ENCODE peak calls at places on chromosome 13, in ten cellular contexts. One of them, this sample, is unnamed.

GRCh38 chr13:108214511-108215383 is 589 bp downstream of the LIG4 start:
- DNase-seq in Peyer's patch: peak; percentile 36
- DNase-seq in effector CD4-positive, alpha-beta T cell: no peak
- DNase-seq in anterior cingulate cortex: no peak
- DNase-seq in RKO: no peak
- DNase-seq in activated CD4-positive, alpha-beta memory T cell treated with anti-CD3 and anti-CD28 coated beads, Interleukin-2, amount 10 ng/mL, durations not matched to agents 7 days and 5 days: no peak
- DNase-seq in transverse colon: no peak
- DNase-seq in T-helper 9 cell: no peak
- DNase-seq in activated naive CD4-positive, alpha-beta T cell treated with anti-CD3 and anti-CD28 coated beads, Interleukin-2, amount 50 U/mL, for 16 hours: no peak
- DNase-seq in activated CD4-positive, alpha-beta T cell treated with anti-CD3 and anti-CD28 coated beads, Interleukin-2, amount 10 ng/mL, durations not matched to agents 24 days and 14 days: no peak
- DNase-seq in this sample: no peak

GRCh38 chr13:46551410-46552301 is 1.3 kb upstream of the LRCH1 start:
- DNase-seq in Peyer's patch: peak; percentile 84
- DNase-seq in effector CD4-positive, alpha-beta T cell: peak; percentile 56
- DNase-seq in anterior cingulate cortex: no peak
- DNase-seq in RKO: peak; percentile 88
- DNase-seq in activated CD4-positive, alpha-beta memory T cell treated with anti-CD3 and anti-CD28 coated beads, Interleukin-2, amount 10 ng/mL, durations not matched to agents 7 days and 5 days: peak; percentile 64
- DNase-seq in transverse colon: peak; percentile 88
- DNase-seq in T-helper 9 cell: peak; percentile 64
- DNase-seq in activated naive CD4-positive, alpha-beta T cell treated with anti-CD3 and anti-CD28 coated beads, Interleukin-2, amount 50 U/mL, for 16 hours: peak; percentile 68
- DNase-seq in activated CD4-positive, alpha-beta T cell treated with anti-CD3 and anti-CD28 coated beads, Interleukin-2, amount 10 ng/mL, durations not matched to agents 24 days and 14 days: peak; percentile 88
- DNase-seq in this sample: peak; percentile 43

GRCh38 chr13:54980651-54981050 is 1952.0 kb downstream of the OLFM4 start:
- DNase-seq in Peyer's patch: no peak
- DNase-seq in effector CD4-positive, alpha-beta T cell: no peak
- DNase-seq in anterior cingulate cortex: no peak
- DNase-seq in RKO: no peak
- DNase-seq in activated CD4-positive, alpha-beta memory T cell treated with anti-CD3 and anti-CD28 coated beads, Interleukin-2, amount 10 ng/mL, durations not matched to agents 7 days and 5 days: no peak
- DNase-seq in transverse colon: no peak
- DNase-seq in T-helper 9 cell: no peak
- DNase-seq in activated naive CD4-positive, alpha-beta T cell treated with anti-CD3 and anti-CD28 coated beads, Interleukin-2, amount 50 U/mL, for 16 hours: no peak
- DNase-seq in activated CD4-positive, alpha-beta T cell treated with anti-CD3 and anti-CD28 coated beads, Interleukin-2, amount 10 ng/mL, durations not matched to agents 24 days and 14 days: no peak
- DNase-seq in this sample: no peak

GRCh38 chr13:44155422-44156293 is 218.0 kb upstream of the SERP2 start:
- DNase-seq in Peyer's patch: no peak
- DNase-seq in effector CD4-positive, alpha-beta T cell: no peak
- DNase-seq in anterior cingulate cortex: no peak
- DNase-seq in RKO: no peak
- DNase-seq in activated CD4-positive, alpha-beta memory T cell treated with anti-CD3 and anti-CD28 coated beads, Interleukin-2, amount 10 ng/mL, durations not matched to agents 7 days and 5 days: no peak
- DNase-seq in transverse colon: peak; percentile 73
- DNase-seq in T-helper 9 cell: no peak
- DNase-seq in activated naive CD4-positive, alpha-beta T cell treated with anti-CD3 and anti-CD28 coated beads, Interleukin-2, amount 50 U/mL, for 16 hours: no peak
- DNase-seq in activated CD4-positive, alpha-beta T cell treated with anti-CD3 and anti-CD28 coated beads, Interleukin-2, amount 10 ng/mL, durations not matched to agents 24 days and 14 days: no peak
- DNase-seq in this sample: no peak

GRCh38 chr13:99323488-99323887 is 16.3 kb upstream of the GPR183 start:
- DNase-seq in Peyer's patch: no peak
- DNase-seq in effector CD4-positive, alpha-beta T cell: no peak
- DNase-seq in anterior cingulate cortex: no peak
- DNase-seq in RKO: no peak
- DNase-seq in activated CD4-positive, alpha-beta memory T cell treated with anti-CD3 and anti-CD28 coated beads, Interleukin-2, amount 10 ng/mL, durations not matched to agents 7 days and 5 days: no peak
- DNase-seq in transverse colon: no peak
- DNase-seq in T-helper 9 cell: no peak
- DNase-seq in activated naive CD4-positive, alpha-beta T cell treated with anti-CD3 and anti-CD28 coated beads, Interleukin-2, amount 50 U/mL, for 16 hours: no peak
- DNase-seq in activated CD4-positive, alpha-beta T cell treated with anti-CD3 and anti-CD28 coated beads, Interleukin-2, amount 10 ng/mL, durations not matched to agents 24 days and 14 days: no peak
- DNase-seq in this sample: no peak

GRCh38 chr13:102405499-102406079 is 3.7 kb upstream of the FGF14 start:
- DNase-seq in Peyer's patch: no peak
- DNase-seq in effector CD4-positive, alpha-beta T cell: no peak
- DNase-seq in anterior cingulate cortex: no peak
- DNase-seq in RKO: peak; percentile 37
- DNase-seq in activated CD4-positive, alpha-beta memory T cell treated with anti-CD3 and anti-CD28 coated beads, Interleukin-2, amount 10 ng/mL, durations not matched to agents 7 days and 5 days: no peak
- DNase-seq in transverse colon: no peak
- DNase-seq in T-helper 9 cell: no peak
- DNase-seq in activated naive CD4-positive, alpha-beta T cell treated with anti-CD3 and anti-CD28 coated beads, Interleukin-2, amount 50 U/mL, for 16 hours: no peak
- DNase-seq in activated CD4-positive, alpha-beta T cell treated with anti-CD3 and anti-CD28 coated beads, Interleukin-2, amount 10 ng/mL, durations not matched to agents 24 days and 14 days: no peak
- DNase-seq in this sample: no peak

GRCh38 chr13:41352935-41353801 is 42.1 kb downstream of the NAA16 start:
- DNase-seq in Peyer's patch: no peak
- DNase-seq in effector CD4-positive, alpha-beta T cell: peak; percentile 33
- DNase-seq in anterior cingulate cortex: no peak
- DNase-seq in RKO: peak; percentile 79
- DNase-seq in activated CD4-positive, alpha-beta memory T cell treated with anti-CD3 and anti-CD28 coated beads, Interleukin-2, amount 10 ng/mL, durations not matched to agents 7 days and 5 days: peak; percentile 67
- DNase-seq in transverse colon: no peak
- DNase-seq in T-helper 9 cell: peak; percentile 38
- DNase-seq in activated naive CD4-positive, alpha-beta T cell treated with anti-CD3 and anti-CD28 coated beads, Interleukin-2, amount 50 U/mL, for 16 hours: no peak
- DNase-seq in activated CD4-positive, alpha-beta T cell treated with anti-CD3 and anti-CD28 coated beads, Interleukin-2, amount 10 ng/mL, durations not matched to agents 24 days and 14 days: peak; percentile 89
- DNase-seq in this sample: peak; percentile 30

GRCh38 chr13:50529154-50529882 is 314.2 kb downstream of the DLEU7 start:
- DNase-seq in Peyer's patch: peak; percentile 29
- DNase-seq in effector CD4-positive, alpha-beta T cell: no peak
- DNase-seq in anterior cingulate cortex: no peak
- DNase-seq in RKO: no peak
- DNase-seq in activated CD4-positive, alpha-beta memory T cell treated with anti-CD3 and anti-CD28 coated beads, Interleukin-2, amount 10 ng/mL, durations not matched to agents 7 days and 5 days: no peak
- DNase-seq in transverse colon: peak; percentile 84
- DNase-seq in T-helper 9 cell: no peak
- DNase-seq in activated naive CD4-positive, alpha-beta T cell treated with anti-CD3 and anti-CD28 coated beads, Interleukin-2, amount 50 U/mL, for 16 hours: no peak
- DNase-seq in activated CD4-positive, alpha-beta T cell treated with anti-CD3 and anti-CD28 coated beads, Interleukin-2, amount 10 ng/mL, durations not matched to agents 24 days and 14 days: peak; percentile 70
- DNase-seq in this sample: no peak

GRCh38 chr13:59111711-59112110 is 1052.0 kb downstream of the DIAPH3 start:
- DNase-seq in Peyer's patch: no peak
- DNase-seq in effector CD4-positive, alpha-beta T cell: no peak
- DNase-seq in anterior cingulate cortex: no peak
- DNase-seq in RKO: no peak
- DNase-seq in activated CD4-positive, alpha-beta memory T cell treated with anti-CD3 and anti-CD28 coated beads, Interleukin-2, amount 10 ng/mL, durations not matched to agents 7 days and 5 days: no peak
- DNase-seq in transverse colon: no peak
- DNase-seq in T-helper 9 cell: no peak
- DNase-seq in activated naive CD4-positive, alpha-beta T cell treated with anti-CD3 and anti-CD28 coated beads, Interleukin-2, amount 50 U/mL, for 16 hours: no peak
- DNase-seq in activated CD4-positive, alpha-beta T cell treated with anti-CD3 and anti-CD28 coated beads, Interleukin-2, amount 10 ng/mL, durations not matched to agents 24 days and 14 days: no peak
- DNase-seq in this sample: no peak

GRCh38 chr13:24727731-24728601 is 36.0 kb upstream of the RNF17 start:
- DNase-seq in Peyer's patch: peak; percentile 60
- DNase-seq in effector CD4-positive, alpha-beta T cell: peak; percentile 55
- DNase-seq in anterior cingulate cortex: no peak
- DNase-seq in RKO: peak; percentile 87
- DNase-seq in activated CD4-positive, alpha-beta memory T cell treated with anti-CD3 and anti-CD28 coated beads, Interleukin-2, amount 10 ng/mL, durations not matched to agents 7 days and 5 days: peak; percentile 74
- DNase-seq in transverse colon: peak; percentile 71
- DNase-seq in T-helper 9 cell: peak; percentile 54
- DNase-seq in activated naive CD4-positive, alpha-beta T cell treated with anti-CD3 and anti-CD28 coated beads, Interleukin-2, amount 50 U/mL, for 16 hours: peak; percentile 69
- DNase-seq in activated CD4-positive, alpha-beta T cell treated with anti-CD3 and anti-CD28 coated beads, Interleukin-2, amount 10 ng/mL, durations not matched to agents 24 days and 14 days: peak; percentile 90
- DNase-seq in this sample: peak; percentile 47

GRCh38 chr13:80237646-80238045 is 103.3 kb downstream of the SPRY2 start:
- DNase-seq in Peyer's patch: no peak
- DNase-seq in effector CD4-positive, alpha-beta T cell: no peak
- DNase-seq in anterior cingulate cortex: no peak
- DNase-seq in RKO: no peak
- DNase-seq in activated CD4-positive, alpha-beta memory T cell treated with anti-CD3 and anti-CD28 coated beads, Interleukin-2, amount 10 ng/mL, durations not matched to agents 7 days and 5 days: no peak
- DNase-seq in transverse colon: no peak
- DNase-seq in T-helper 9 cell: no peak
- DNase-seq in activated naive CD4-positive, alpha-beta T cell treated with anti-CD3 and anti-CD28 coated beads, Interleukin-2, amount 50 U/mL, for 16 hours: no peak
- DNase-seq in activated CD4-positive, alpha-beta T cell treated with anti-CD3 and anti-CD28 coated beads, Interleukin-2, amount 10 ng/mL, durations not matched to agents 24 days and 14 days: no peak
- DNase-seq in this sample: no peak

GRCh38 chr13:66581691-66582090 is 648.4 kb downstream of the PCDH9 start:
- DNase-seq in Peyer's patch: no peak
- DNase-seq in effector CD4-positive, alpha-beta T cell: no peak
- DNase-seq in anterior cingulate cortex: no peak
- DNase-seq in RKO: no peak
- DNase-seq in activated CD4-positive, alpha-beta memory T cell treated with anti-CD3 and anti-CD28 coated beads, Interleukin-2, amount 10 ng/mL, durations not matched to agents 7 days and 5 days: no peak
- DNase-seq in transverse colon: no peak
- DNase-seq in T-helper 9 cell: no peak
- DNase-seq in activated naive CD4-positive, alpha-beta T cell treated with anti-CD3 and anti-CD28 coated beads, Interleukin-2, amount 50 U/mL, for 16 hours: no peak
- DNase-seq in activated CD4-positive, alpha-beta T cell treated with anti-CD3 and anti-CD28 coated beads, Interleukin-2, amount 10 ng/mL, durations not matched to agents 24 days and 14 days: no peak
- DNase-seq in this sample: no peak

GRCh38 chr13:113969311-113969972 is 4.4 kb downstream of the C13orf46 start:
- DNase-seq in Peyer's patch: no peak
- DNase-seq in effector CD4-positive, alpha-beta T cell: no peak
- DNase-seq in anterior cingulate cortex: no peak
- DNase-seq in RKO: no peak
- DNase-seq in activated CD4-positive, alpha-beta memory T cell treated with anti-CD3 and anti-CD28 coated beads, Interleukin-2, amount 10 ng/mL, durations not matched to agents 7 days and 5 days: no peak
- DNase-seq in transverse colon: no peak
- DNase-seq in T-helper 9 cell: no peak
- DNase-seq in activated naive CD4-positive, alpha-beta T cell treated with anti-CD3 and anti-CD28 coated beads, Interleukin-2, amount 50 U/mL, for 16 hours: no peak
- DNase-seq in activated CD4-positive, alpha-beta T cell treated with anti-CD3 and anti-CD28 coated beads, Interleukin-2, amount 10 ng/mL, durations not matched to agents 24 days and 14 days: no peak
- DNase-seq in this sample: no peak

GRCh38 chr13:61111529-61111928 is 304.1 kb downstream of the PCDH20 start:
- DNase-seq in Peyer's patch: no peak
- DNase-seq in effector CD4-positive, alpha-beta T cell: no peak
- DNase-seq in anterior cingulate cortex: no peak
- DNase-seq in RKO: no peak
- DNase-seq in activated CD4-positive, alpha-beta memory T cell treated with anti-CD3 and anti-CD28 coated beads, Interleukin-2, amount 10 ng/mL, durations not matched to agents 7 days and 5 days: no peak
- DNase-seq in transverse colon: no peak
- DNase-seq in T-helper 9 cell: no peak
- DNase-seq in activated naive CD4-positive, alpha-beta T cell treated with anti-CD3 and anti-CD28 coated beads, Interleukin-2, amount 50 U/mL, for 16 hours: no peak
- DNase-seq in activated CD4-positive, alpha-beta T cell treated with anti-CD3 and anti-CD28 coated beads, Interleukin-2, amount 10 ng/mL, durations not matched to agents 24 days and 14 days: no peak
- DNase-seq in this sample: no peak

GRCh38 chr13:84651288-84651687 is 769.0 kb upstream of the SLITRK1 start:
- DNase-seq in Peyer's patch: no peak
- DNase-seq in effector CD4-positive, alpha-beta T cell: no peak
- DNase-seq in anterior cingulate cortex: no peak
- DNase-seq in RKO: peak; percentile 55
- DNase-seq in activated CD4-positive, alpha-beta memory T cell treated with anti-CD3 and anti-CD28 coated beads, Interleukin-2, amount 10 ng/mL, durations not matched to agents 7 days and 5 days: no peak
- DNase-seq in transverse colon: no peak
- DNase-seq in T-helper 9 cell: no peak
- DNase-seq in activated naive CD4-positive, alpha-beta T cell treated with anti-CD3 and anti-CD28 coated beads, Interleukin-2, amount 50 U/mL, for 16 hours: no peak
- DNase-seq in activated CD4-positive, alpha-beta T cell treated with anti-CD3 and anti-CD28 coated beads, Interleukin-2, amount 10 ng/mL, durations not matched to agents 24 days and 14 days: no peak
- DNase-seq in this sample: no peak

GRCh38 chr13:66974174-66974573 is 256.0 kb downstream of the PCDH9 start:
- DNase-seq in Peyer's patch: no peak
- DNase-seq in effector CD4-positive, alpha-beta T cell: no peak
- DNase-seq in anterior cingulate cortex: no peak
- DNase-seq in RKO: no peak
- DNase-seq in activated CD4-positive, alpha-beta memory T cell treated with anti-CD3 and anti-CD28 coated beads, Interleukin-2, amount 10 ng/mL, durations not matched to agents 7 days and 5 days: no peak
- DNase-seq in transverse colon: no peak
- DNase-seq in T-helper 9 cell: no peak
- DNase-seq in activated naive CD4-positive, alpha-beta T cell treated with anti-CD3 and anti-CD28 coated beads, Interleukin-2, amount 50 U/mL, for 16 hours: no peak
- DNase-seq in activated CD4-positive, alpha-beta T cell treated with anti-CD3 and anti-CD28 coated beads, Interleukin-2, amount 10 ng/mL, durations not matched to agents 24 days and 14 days: no peak
- DNase-seq in this sample: no peak

GRCh38 chr13:49097374-49097773 is 121.7 kb downstream of the FNDC3A start:
- DNase-seq in Peyer's patch: no peak
- DNase-seq in effector CD4-positive, alpha-beta T cell: no peak
- DNase-seq in anterior cingulate cortex: no peak
- DNase-seq in RKO: no peak
- DNase-seq in activated CD4-positive, alpha-beta memory T cell treated with anti-CD3 and anti-CD28 coated beads, Interleukin-2, amount 10 ng/mL, durations not matched to agents 7 days and 5 days: no peak
- DNase-seq in transverse colon: no peak
- DNase-seq in T-helper 9 cell: no peak
- DNase-seq in activated naive CD4-positive, alpha-beta T cell treated with anti-CD3 and anti-CD28 coated beads, Interleukin-2, amount 50 U/mL, for 16 hours: no peak
- DNase-seq in activated CD4-positive, alpha-beta T cell treated with anti-CD3 and anti-CD28 coated beads, Interleukin-2, amount 10 ng/mL, durations not matched to agents 24 days and 14 days: no peak
- DNase-seq in this sample: no peak

GRCh38 chr13:50222569-50223332 is 207.5 kb downstream of the KCNRG start:
- DNase-seq in Peyer's patch: peak; percentile 31
- DNase-seq in effector CD4-positive, alpha-beta T cell: no peak
- DNase-seq in anterior cingulate cortex: no peak
- DNase-seq in RKO: no peak
- DNase-seq in activated CD4-positive, alpha-beta memory T cell treated with anti-CD3 and anti-CD28 coated beads, Interleukin-2, amount 10 ng/mL, durations not matched to agents 7 days and 5 days: peak; percentile 19
- DNase-seq in transverse colon: peak; percentile 60
- DNase-seq in T-helper 9 cell: no peak
- DNase-seq in activated naive CD4-positive, alpha-beta T cell treated with anti-CD3 and anti-CD28 coated beads, Interleukin-2, amount 50 U/mL, for 16 hours: no peak
- DNase-seq in activated CD4-positive, alpha-beta T cell treated with anti-CD3 and anti-CD28 coated beads, Interleukin-2, amount 10 ng/mL, durations not matched to agents 24 days and 14 days: peak; percentile 56
- DNase-seq in this sample: no peak

GRCh38 chr13:64471916-64472315 is 2758.2 kb downstream of the PCDH9 start:
- DNase-seq in Peyer's patch: no peak
- DNase-seq in effector CD4-positive, alpha-beta T cell: no peak
- DNase-seq in anterior cingulate cortex: no peak
- DNase-seq in RKO: peak; percentile 82
- DNase-seq in activated CD4-positive, alpha-beta memory T cell treated with anti-CD3 and anti-CD28 coated beads, Interleukin-2, amount 10 ng/mL, durations not matched to agents 7 days and 5 days: no peak
- DNase-seq in transverse colon: no peak
- DNase-seq in T-helper 9 cell: no peak
- DNase-seq in activated naive CD4-positive, alpha-beta T cell treated with anti-CD3 and anti-CD28 coated beads, Interleukin-2, amount 50 U/mL, for 16 hours: no peak
- DNase-seq in activated CD4-positive, alpha-beta T cell treated with anti-CD3 and anti-CD28 coated beads, Interleukin-2, amount 10 ng/mL, durations not matched to agents 24 days and 14 days: no peak
- DNase-seq in this sample: no peak

GRCh38 chr13:101514695-101515275 is 62.3 kb downstream of the ITGBL1 start:
- DNase-seq in Peyer's patch: peak; percentile 22
- DNase-seq in effector CD4-positive, alpha-beta T cell: no peak
- DNase-seq in anterior cingulate cortex: no peak
- DNase-seq in RKO: peak; percentile 69
- DNase-seq in activated CD4-positive, alpha-beta memory T cell treated with anti-CD3 and anti-CD28 coated beads, Interleukin-2, amount 10 ng/mL, durations not matched to agents 7 days and 5 days: no peak
- DNase-seq in transverse colon: no peak
- DNase-seq in T-helper 9 cell: no peak
- DNase-seq in activated naive CD4-positive, alpha-beta T cell treated with anti-CD3 and anti-CD28 coated beads, Interleukin-2, amount 50 U/mL, for 16 hours: no peak
- DNase-seq in activated CD4-positive, alpha-beta T cell treated with anti-CD3 and anti-CD28 coated beads, Interleukin-2, amount 10 ng/mL, durations not matched to agents 24 days and 14 days: peak; percentile 64
- DNase-seq in this sample: no peak

GRCh38 chr13:80224468-80224867 is 116.5 kb downstream of the SPRY2 start:
- DNase-seq in Peyer's patch: no peak
- DNase-seq in effector CD4-positive, alpha-beta T cell: no peak
- DNase-seq in anterior cingulate cortex: no peak
- DNase-seq in RKO: no peak
- DNase-seq in activated CD4-positive, alpha-beta memory T cell treated with anti-CD3 and anti-CD28 coated beads, Interleukin-2, amount 10 ng/mL, durations not matched to agents 7 days and 5 days: no peak
- DNase-seq in transverse colon: no peak
- DNase-seq in T-helper 9 cell: no peak
- DNase-seq in activated naive CD4-positive, alpha-beta T cell treated with anti-CD3 and anti-CD28 coated beads, Interleukin-2, amount 50 U/mL, for 16 hours: no peak
- DNase-seq in activated CD4-positive, alpha-beta T cell treated with anti-CD3 and anti-CD28 coated beads, Interleukin-2, amount 10 ng/mL, durations not matched to agents 24 days and 14 days: no peak
- DNase-seq in this sample: no peak

GRCh38 chr13:99978781-99979452 is 2.7 kb upstream of the ZIC2 start:
- DNase-seq in Peyer's patch: no peak
- DNase-seq in effector CD4-positive, alpha-beta T cell: no peak
- DNase-seq in anterior cingulate cortex: no peak
- DNase-seq in RKO: peak; percentile 30
- DNase-seq in activated CD4-positive, alpha-beta memory T cell treated with anti-CD3 and anti-CD28 coated beads, Interleukin-2, amount 10 ng/mL, durations not matched to agents 7 days and 5 days: no peak
- DNase-seq in transverse colon: no peak
- DNase-seq in T-helper 9 cell: no peak
- DNase-seq in activated naive CD4-positive, alpha-beta T cell treated with anti-CD3 and anti-CD28 coated beads, Interleukin-2, amount 50 U/mL, for 16 hours: no peak
- DNase-seq in activated CD4-positive, alpha-beta T cell treated with anti-CD3 and anti-CD28 coated beads, Interleukin-2, amount 10 ng/mL, durations not matched to agents 24 days and 14 days: peak; percentile 60
- DNase-seq in this sample: no peak

GRCh38 chr13:74026753-74027152 is 107.5 kb downstream of the KLF12 start:
- DNase-seq in Peyer's patch: peak; percentile 78
- DNase-seq in effector CD4-positive, alpha-beta T cell: peak; percentile 62
- DNase-seq in anterior cingulate cortex: no peak
- DNase-seq in RKO: no peak
- DNase-seq in activated CD4-positive, alpha-beta memory T cell treated with anti-CD3 and anti-CD28 coated beads, Interleukin-2, amount 10 ng/mL, durations not matched to agents 7 days and 5 days: peak; percentile 74
- DNase-seq in transverse colon: peak; percentile 44
- DNase-seq in T-helper 9 cell: peak; percentile 47
- DNase-seq in activated naive CD4-positive, alpha-beta T cell treated with anti-CD3 and anti-CD28 coated beads, Interleukin-2, amount 50 U/mL, for 16 hours: peak; percentile 62
- DNase-seq in activated CD4-positive, alpha-beta T cell treated with anti-CD3 and anti-CD28 coated beads, Interleukin-2, amount 10 ng/mL, durations not matched to agents 24 days and 14 days: peak; percentile 86
- DNase-seq in this sample: peak; percentile 35

GRCh38 chr13:100738176-100738855 is 63.7 kb upstream of the TMTC4 start:
- DNase-seq in Peyer's patch: no peak
- DNase-seq in effector CD4-positive, alpha-beta T cell: no peak
- DNase-seq in anterior cingulate cortex: no peak
- DNase-seq in RKO: no peak
- DNase-seq in activated CD4-positive, alpha-beta memory T cell treated with anti-CD3 and anti-CD28 coated beads, Interleukin-2, amount 10 ng/mL, durations not matched to agents 7 days and 5 days: no peak
- DNase-seq in transverse colon: no peak
- DNase-seq in T-helper 9 cell: no peak
- DNase-seq in activated naive CD4-positive, alpha-beta T cell treated with anti-CD3 and anti-CD28 coated beads, Interleukin-2, amount 50 U/mL, for 16 hours: no peak
- DNase-seq in activated CD4-positive, alpha-beta T cell treated with anti-CD3 and anti-CD28 coated beads, Interleukin-2, amount 10 ng/mL, durations not matched to agents 24 days and 14 days: no peak
- DNase-seq in this sample: no peak

GRCh38 chr13:30659980-30660379 is 42.3 kb downstream of the USPL1 start:
- DNase-seq in Peyer's patch: no peak
- DNase-seq in effector CD4-positive, alpha-beta T cell: no peak
- DNase-seq in anterior cingulate cortex: no peak
- DNase-seq in RKO: no peak
- DNase-seq in activated CD4-positive, alpha-beta memory T cell treated with anti-CD3 and anti-CD28 coated beads, Interleukin-2, amount 10 ng/mL, durations not matched to agents 7 days and 5 days: no peak
- DNase-seq in transverse colon: no peak
- DNase-seq in T-helper 9 cell: no peak
- DNase-seq in activated naive CD4-positive, alpha-beta T cell treated with anti-CD3 and anti-CD28 coated beads, Interleukin-2, amount 50 U/mL, for 16 hours: no peak
- DNase-seq in activated CD4-positive, alpha-beta T cell treated with anti-CD3 and anti-CD28 coated beads, Interleukin-2, amount 10 ng/mL, durations not matched to agents 24 days and 14 days: no peak
- DNase-seq in this sample: no peak

GRCh38 chr13:51218691-51219090 is 3.5 kb upstream of the FAM124A start:
- DNase-seq in Peyer's patch: no peak
- DNase-seq in effector CD4-positive, alpha-beta T cell: no peak
- DNase-seq in anterior cingulate cortex: no peak
- DNase-seq in RKO: no peak
- DNase-seq in activated CD4-positive, alpha-beta memory T cell treated with anti-CD3 and anti-CD28 coated beads, Interleukin-2, amount 10 ng/mL, durations not matched to agents 7 days and 5 days: no peak
- DNase-seq in transverse colon: no peak
- DNase-seq in T-helper 9 cell: no peak
- DNase-seq in activated naive CD4-positive, alpha-beta T cell treated with anti-CD3 and anti-CD28 coated beads, Interleukin-2, amount 50 U/mL, for 16 hours: no peak
- DNase-seq in activated CD4-positive, alpha-beta T cell treated with anti-CD3 and anti-CD28 coated beads, Interleukin-2, amount 10 ng/mL, durations not matched to agents 24 days and 14 days: no peak
- DNase-seq in this sample: no peak

GRCh38 chr13:99830931-99831330 is 140.6 kb downstream of the ZIC5 start:
- DNase-seq in Peyer's patch: no peak
- DNase-seq in effector CD4-positive, alpha-beta T cell: no peak
- DNase-seq in anterior cingulate cortex: no peak
- DNase-seq in RKO: no peak
- DNase-seq in activated CD4-positive, alpha-beta memory T cell treated with anti-CD3 and anti-CD28 coated beads, Interleukin-2, amount 10 ng/mL, durations not matched to agents 7 days and 5 days: no peak
- DNase-seq in transverse colon: no peak
- DNase-seq in T-helper 9 cell: no peak
- DNase-seq in activated naive CD4-positive, alpha-beta T cell treated with anti-CD3 and anti-CD28 coated beads, Interleukin-2, amount 50 U/mL, for 16 hours: no peak
- DNase-seq in activated CD4-positive, alpha-beta T cell treated with anti-CD3 and anti-CD28 coated beads, Interleukin-2, amount 10 ng/mL, durations not matched to agents 24 days and 14 days: no peak
- DNase-seq in this sample: no peak

This sample was measured in effector CD8-positive, alpha-beta T cell.